ENCODE peak calls at places on chromosomes 13 and 19, in four cellular contexts. P is Panc1, E is sigmoid colon, G is H1. X is an unnamed sample.

GRCh38 chr19:10858204-10858828 is 10.1 kb downstream of the C19orf38 start:
- DNase-seq in P (no peak), E (no peak), G (peak; percentile 78), X (no peak)

GRCh38 chr13:78786399-78786879 is 127.5 kb upstream of the OBI1 start:
- DNase-seq in P (no peak), E (no peak), G (no peak), X (no peak)

GRCh38 chr19:58397533-58398037 is 2.1 kb downstream of the RNF225 start:
- DNase-seq in P (no peak), E (peak; percentile 42), G (no peak), X (no peak)

GRCh38 chr13:106274551-106275208 is 260.8 kb downstream of the EFNB2 start:
- DNase-seq in P (no peak), E (no peak), G (no peak), X (no peak)

GRCh38 chr19:18203408-18203862 is 407 bp downstream of the RAB3A start:
- DNase-seq in P (no peak), E (no peak), G (no peak), X (no peak)

GRCh38 chr13:52599037-52599852 is 43.0 kb upstream of the HNRNPA1L2 start:
- DNase-seq in P (no peak), E (no peak), G (no peak), X (no peak)

GRCh38 chr19:43496960-43497359 is 7.6 kb downstream of the PHLDB3 start:
- DNase-seq in P (no peak), E (no peak), G (no peak), X (no peak)

GRCh38 chr13:77928909-77929308 is 10.3 kb upstream of the EDNRB start:
- DNase-seq in P (peak; percentile 8), E (no peak), G (no peak), X (no peak)

GRCh38 chr13:99863789-99864626 is 107.6 kb downstream of the ZIC5 start:
- DNase-seq in P (no peak), E (no peak), G (no peak), X (peak; percentile 66)

GRCh38 chr19:48501961-48502719 is 9.5 kb downstream of the LMTK3 start:
- DNase-seq in P (no peak), E (no peak), G (peak; percentile 96), X (no peak)

GRCh38 chr13:99636728-99637353 is 135.6 kb downstream of the TM9SF2 start:
- DNase-seq in P (no peak), E (no peak), G (no peak), X (no peak)

GRCh38 chr13:27820524-27821482 is 28.5 kb downstream of the GSX1 start:
- DNase-seq in P (no peak), E (no peak), G (peak; percentile 71), X (no peak)

GRCh38 chr13:76164290-76164689 is 528.2 kb downstream of the LMO7 start:
- DNase-seq in P (no peak), E (no peak), G (no peak), X (no peak)

GRCh38 chr13:73849292-73849691 is 284.9 kb downstream of the KLF12 start:
- DNase-seq in P (no peak), E (no peak), G (no peak), X (no peak)
- TF ChIP-seq CTCF in P (peak; percentile 48), E (no peak), G (no peak), X (peak; percentile 14)

DNA sequence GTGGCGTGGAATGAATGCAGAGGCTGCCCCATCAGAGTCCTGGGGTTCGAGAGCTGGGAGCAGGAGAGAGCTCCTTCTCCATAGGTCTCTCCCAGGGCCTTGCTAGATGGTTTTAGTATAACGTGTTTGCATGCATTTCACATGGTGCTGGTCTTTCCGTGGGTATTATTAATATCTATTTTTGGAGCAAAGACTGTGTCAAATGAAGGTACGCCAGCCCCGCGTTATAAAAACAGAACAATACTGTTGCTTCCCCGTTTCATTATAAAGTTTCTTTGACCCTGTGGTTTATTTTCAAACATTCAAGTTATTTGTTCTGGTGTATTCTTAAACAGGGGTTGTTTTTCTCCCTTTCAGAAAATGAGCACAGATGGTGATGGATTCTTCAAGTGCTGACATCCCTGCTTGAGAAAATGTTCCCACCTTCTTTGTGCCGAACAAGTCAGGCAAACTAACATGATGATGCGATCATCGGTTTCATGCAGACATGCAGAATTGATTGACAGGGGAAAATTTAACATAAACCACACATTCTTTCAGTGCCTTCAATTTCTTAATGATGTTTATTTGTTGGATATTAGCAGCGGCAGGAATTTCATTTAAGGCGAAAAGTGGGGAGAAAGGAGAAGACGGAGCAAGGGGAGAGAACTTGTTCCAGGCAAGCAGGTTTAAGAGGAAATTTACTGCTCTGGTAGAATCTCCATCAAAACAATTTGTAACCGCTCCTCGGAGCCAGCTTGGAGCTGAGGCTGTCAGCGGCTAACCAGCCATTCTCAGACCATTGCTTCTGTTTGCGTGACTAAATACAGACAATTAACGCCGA is 62.0 kb upstream of the ZNF536 start:
- DNase-seq in P (no peak), E (no peak), G (no peak), X (no peak)
- TF ChIP-seq POLR2AphosphoS5 in P (no peak), E (no peak), G (no peak), X (no peak)

GRCh38 chr19:30011051-30011578 is 69.1 kb downstream of the URI1 start:
- DNase-seq in P (no peak), E (no peak), G (peak; percentile 47), X (no peak)
- TF ChIP-seq CTCF in P (no peak), E (no peak), G (peak; percentile 47), X (no peak)

DNA sequence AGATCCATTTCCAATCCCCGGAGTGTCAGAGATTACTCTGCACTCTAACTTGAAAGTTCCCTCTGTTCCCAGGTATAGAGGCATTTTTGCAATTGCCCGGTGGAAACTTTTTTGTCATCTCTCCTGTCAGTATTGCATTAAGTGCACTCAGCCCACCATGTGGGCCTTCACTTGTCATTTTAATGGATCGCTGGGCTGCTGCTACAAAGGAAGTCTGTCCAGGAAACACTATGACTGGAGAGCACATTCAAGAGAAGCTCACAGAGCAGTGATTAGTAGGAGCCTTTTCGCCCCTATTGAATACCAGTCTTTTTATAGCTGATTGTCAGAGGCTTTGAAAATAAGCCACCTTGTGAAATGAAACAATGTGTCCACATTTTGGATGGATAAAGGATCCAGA is 181.0 kb downstream of the B3GLCT start:
- DNase-seq in P (no peak), E (no peak), G (no peak), X (no peak)
- TF ChIP-seq POLR2AphosphoS5 in P (no peak), E (no peak), G (no peak), X (no peak)

GRCh38 chr13:70959376-70959775 is 851.1 kb upstream of the KLHL1 start:
- DNase-seq in P (no peak), E (no peak), G (no peak), X (no peak)

GRCh38 chr13:70960841-70961443 is 852.7 kb upstream of the KLHL1 start:
- DNase-seq in P (no peak), E (no peak), G (no peak), X (no peak)

GRCh38 chr13:70967564-70967963 is 859.3 kb upstream of the KLHL1 start:
- DNase-seq in P (no peak), E (no peak), G (no peak), X (no peak)

GRCh38 chr13:70964124-70964523 is 855.9 kb upstream of the KLHL1 start:
- DNase-seq in P (no peak), E (no peak), G (no peak), X (no peak)
- TF ChIP-seq CTCF in P (peak; percentile 21), E (no peak), G (no peak), X (no peak)